ENCODE peak calls at places on chromosome 21, in eight cellular contexts. R, Q, O, M, C, K, H and I are unnamed samples.

GRCh38 chr21:46079357-46080170 is 18.3 kb upstream of the COL6A2 start:
- DNase-seq in R (peak; percentile 46), Q (no peak), O (peak; percentile 86), M (no peak), C (peak; percentile 7), K (peak; percentile 69), H (peak; percentile 80), I (no peak)

GRCh38 chr21:42162831-42163510 is 56.0 kb upstream of the ABCG1 start:
- DNase-seq in R (no peak), Q (no peak), O (peak; percentile 22), M (no peak), C (no peak), K (peak; percentile 11), H (no peak), I (no peak)

GRCh38 chr21:38712076-38712475 is 93.7 kb upstream of the ETS2 start:
- DNase-seq in R (no peak), Q (peak; percentile 96), O (no peak), M (peak; percentile 30), C (no peak), K (peak; percentile 24), H (peak; percentile 15), I (no peak)

GRCh38 chr21:15754640-15755039 is 24.9 kb downstream of the USP25 start:
- DNase-seq in R (no peak), Q (no peak), O (no peak), M (no peak), C (no peak), K (peak; percentile 83), H (no peak), I (peak; percentile 72)

GRCh38 chr21:42655797-42656770 is 2.7 kb downstream of the PDE9A start:
- DNase-seq in R (peak; percentile 36), Q (no peak), O (no peak), M (no peak), C (no peak), K (no peak), H (no peak), I (no peak)

GRCh38 chr21:33734326-33734725 is 92.0 kb downstream of the ITSN1 start:
- DNase-seq in R (no peak), Q (no peak), O (no peak), M (no peak), C (no peak), K (peak; percentile 88), H (no peak), I (no peak)

GRCh38 chr21:29190920-29191319 is 60.5 kb downstream of the MAP3K7CL start:
- DNase-seq in R (peak; percentile 55), Q (no peak), O (no peak), M (no peak), C (no peak), K (peak; percentile 95), H (no peak), I (no peak)

GRCh38 chr21:40652436-40652835 is 194.5 kb downstream of the DSCAM start:
- DNase-seq in R (no peak), Q (no peak), O (no peak), M (no peak), C (no peak), K (no peak), H (no peak), I (no peak)

GRCh38 chr21:32803651-32804050 is 32.1 kb upstream of the PAXBP1 start:
- DNase-seq in R (no peak), Q (no peak), O (no peak), M (no peak), C (no peak), K (peak; percentile 53), H (no peak), I (no peak)